ENCODE peak calls at places on chromosomes 1 and 21, in six cellular contexts. I, S, P, Z, R and N are unnamed samples.

GRCh38 chr1:104989012-104989411 is 1239.3 kb downstream of the AMY1C start:
- DNase-seq in Z (no peak), I (no peak), R (no peak), S (no peak), P (no peak), N (no peak)

GRCh38 chr1:171160181-171160580 is 24.9 kb upstream of the FMO2 start:
- DNase-seq in R (no peak), I (no peak), Z (no peak), S (no peak), P (no peak), N (no peak)

GRCh38 chr1:243254233-243254926 is 701 bp downstream of the CEP170 start:
- DNase-seq in P (peak), S (peak), R (peak), I (peak), Z (no peak), N (peak)

GRCh38 chr21:36966066-36966845 is at the start of gene HLCS:
- DNase-seq in I (peak), S (peak), R (peak), P (peak), Z (no peak), N (peak)

GRCh38 chr1:228337031-228337564 is 69.5 kb downstream of the TRIM11 start:
- DNase-seq in S (no peak), R (no peak), P (no peak), I (no peak), Z (no peak), N (no peak)

GRCh38 chr1:162380061-162380846 is 1.3 kb upstream of the C1orf226 start:
- DNase-seq in Z (no peak), S (no peak), R (no peak), I (no peak), P (no peak), N (peak)

GRCh38 chr1:24881034-24881433 is 49.0 kb downstream of the RUNX3 start:
- DNase-seq in R (no peak), Z (no peak), S (no peak), P (no peak), I (no peak), N (no peak)

GRCh38 chr1:227788279-227789041 is 27.0 kb upstream of the PRSS38 start:
- DNase-seq in P (no peak), S (peak), R (peak), I (no peak), Z (no peak), N (no peak)

GRCh38 chr1:40185951-40186864 is 25.0 kb downstream of the RLF start:
- DNase-seq in Z (no peak), S (no peak), R (no peak), P (no peak), I (peak), N (no peak)

GRCh38 chr21:40863839-40864238 is 16.9 kb upstream of the DSCAM start:
- DNase-seq in Z (no peak), P (no peak), S (no peak), I (no peak), R (no peak), N (no peak)

GRCh38 chr21:26591543-26591942 is 18.5 kb upstream of the CYYR1 start:
- DNase-seq in R (no peak), S (no peak), P (no peak), Z (no peak), I (no peak), N (no peak)

DNA sequence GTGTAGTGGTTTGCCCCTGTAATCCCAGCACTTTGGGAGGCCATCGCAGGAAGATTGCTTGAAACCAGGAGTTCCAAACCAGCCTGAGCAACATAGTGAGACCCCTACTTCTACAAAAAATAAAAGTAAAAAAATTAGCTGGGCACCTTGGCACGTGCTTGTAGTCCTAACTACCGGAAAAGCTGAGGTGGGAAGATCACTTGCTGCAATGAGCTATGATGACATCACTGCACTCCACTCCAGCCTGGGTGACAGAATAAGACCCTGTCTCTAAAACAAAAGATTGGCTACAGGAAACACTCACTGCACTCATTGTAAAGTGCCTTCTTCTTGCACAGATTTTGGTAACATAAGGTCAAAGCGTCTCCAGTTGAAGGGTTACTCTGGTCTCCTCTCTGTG is 305.8 kb downstream of the TM2D1 start:
- DNase-seq in S (no peak), P (no peak), R (no peak), I (no peak), Z (no peak), N (no peak)
- H3K27ac ChIP-seq in S (no peak), P (no peak), R (no peak), I (no peak), Z (no peak), N (no peak)

DNA sequence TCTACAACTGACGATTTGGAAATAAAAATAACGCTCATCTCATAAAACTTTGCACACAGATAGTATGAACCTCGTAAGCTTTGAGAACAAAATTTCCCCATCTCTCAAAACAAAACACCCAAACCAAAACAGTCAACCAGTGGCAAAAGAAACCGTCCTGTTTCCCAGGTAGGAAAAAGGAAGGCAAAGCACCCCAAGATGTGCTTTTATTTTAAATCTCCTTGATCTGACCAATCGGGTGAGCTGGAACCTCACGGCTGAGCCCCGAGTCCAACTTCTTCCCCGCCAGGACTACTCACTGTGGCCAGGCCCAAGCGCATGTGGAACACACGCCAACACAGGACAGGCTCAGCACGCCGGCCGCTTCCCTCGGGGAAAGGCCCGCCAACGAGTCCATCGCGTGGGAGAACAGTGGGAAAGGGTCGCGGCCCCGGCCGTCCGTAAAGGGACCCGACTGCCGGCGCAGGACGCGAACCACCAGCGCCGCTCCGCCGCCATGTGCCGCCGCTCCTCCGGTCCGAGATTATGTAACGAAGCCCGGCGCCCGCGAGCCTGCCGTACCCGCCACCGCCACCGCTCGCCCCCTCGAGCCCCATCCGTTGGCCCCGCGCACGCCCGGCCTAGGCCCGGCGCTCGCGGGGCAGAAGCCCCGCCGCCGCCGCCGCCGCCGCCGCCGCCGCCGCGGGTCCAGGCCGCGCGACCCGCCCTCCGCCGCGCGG is 759 bp downstream of the AHCTF1 start:
- DNase-seq in S (peak), I (peak), R (peak), Z (no peak), P (peak), N (peak)
- TF ChIP-seq CTCF in S (no peak), I (no peak), R (no peak), Z (no peak), P (no peak), N (no peak)

GRCh38 chr1:110411173-110411572 is 3.7 kb upstream of the LAMTOR5 start:
- DNase-seq in I (no peak), S (no peak), R (no peak), Z (no peak), P (no peak), N (peak)
- H3K4me3 ChIP-seq in I (no peak), S (no peak), R (no peak), Z (no peak), P (no peak), N (no peak)

DNA sequence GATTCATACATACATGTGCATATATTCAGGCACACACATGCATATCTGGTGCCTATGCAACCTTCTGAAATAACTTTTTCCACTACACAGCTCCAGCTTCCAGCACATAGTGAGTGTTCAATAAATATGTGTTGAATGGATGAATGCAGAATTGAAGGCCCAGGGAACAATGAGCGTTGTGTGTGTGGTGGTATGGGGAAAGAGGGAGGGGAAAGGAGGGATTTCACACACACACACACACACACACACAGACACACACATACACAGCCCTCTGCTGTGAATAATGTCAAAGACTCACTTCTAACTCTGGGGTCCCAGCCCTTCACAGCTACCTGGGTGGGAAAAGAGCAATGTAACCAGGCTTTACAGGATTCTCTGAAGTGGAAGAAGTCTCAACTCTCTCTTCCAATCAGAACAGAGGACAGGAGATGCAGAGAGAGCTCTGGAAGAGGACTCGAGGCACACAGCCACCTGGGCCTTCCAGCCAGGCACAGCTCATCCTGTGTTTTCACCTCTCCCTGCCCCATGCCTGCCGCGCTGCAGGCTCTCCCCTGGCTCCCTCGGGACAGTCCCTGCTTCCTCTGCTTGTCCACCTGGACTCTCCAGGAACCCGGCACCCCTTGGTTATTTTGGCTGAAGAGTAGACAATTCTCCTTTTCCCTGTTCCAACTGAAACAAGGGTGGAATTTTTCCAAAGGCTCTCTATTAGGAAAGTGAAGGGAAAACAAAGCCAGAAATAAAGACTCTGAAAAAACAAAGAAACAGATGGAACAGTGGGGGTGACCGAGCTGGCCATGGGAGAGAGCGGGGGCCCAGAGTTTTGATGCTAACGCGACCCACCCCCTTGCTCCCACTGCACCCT is 5.5 kb upstream of the IGSF8 start:
- DNase-seq in R (no peak), P (no peak), Z (no peak), S (no peak), I (no peak), N (no peak)
- H3K27ac ChIP-seq in R (no peak), P (no peak), Z (no peak), S (peak), I (no peak), N (peak)

GRCh38 chr1:236302941-236303340 is 21.2 kb upstream of the ERO1B start:
- DNase-seq in R (no peak), Z (no peak), I (no peak), S (no peak), P (no peak), N (no peak)

GRCh38 chr1:236304682-236305081 is 22.9 kb upstream of the ERO1B start:
- DNase-seq in Z (no peak), P (no peak), R (no peak), I (no peak), S (no peak), N (no peak)

GRCh38 chr1:236301958-236302335 is 20.2 kb upstream of the ERO1B start:
- DNase-seq in Z (no peak), S (no peak), P (no peak), I (no peak), R (no peak), N (no peak)

GRCh38 chr1:236301080-236301957 is 19.6 kb upstream of the ERO1B start:
- DNase-seq in I (no peak), P (no peak), S (no peak), R (no peak), Z (no peak), N (no peak)

GRCh38 chr1:236303675-236304074 is 21.9 kb upstream of the ERO1B start:
- DNase-seq in Z (no peak), S (no peak), P (no peak), R (no peak), I (no peak), N (no peak)
- TF ChIP-seq CTCF in Z (no peak), S (no peak), P (no peak), R (no peak), I (no peak), N (no peak)